ENCODE peak calls at places on chromosomes 12 and 14, in six cellular contexts. H is HEK293T, C is aorta, T is ovary, I is NT2/D1, Q is Right ventricle myocardium superior. P is an unnamed sample.

GRCh38 chr12:52713960-52714886 is 10.9 kb upstream of the KRT77 start:
- DNase-seq in H (no peak), C (no peak), T (no peak), I (peak), Q (no peak), P (no peak)

GRCh38 chr14:89543420-89543790 is 126.4 kb upstream of the FOXN3 start:
- DNase-seq in H (no peak), C (peak), T (peak), I (no peak), Q (no peak), P (peak)

GRCh38 chr12:7103837-7104236 is 5.2 kb downstream of the C1RL start:
- DNase-seq in H (no peak), C (no peak), T (no peak), I (no peak), Q (no peak), P (no peak)

GRCh38 chr14:72830786-72831583 is 62.9 kb downstream of the DPF3 start:
- DNase-seq in H (no peak), C (no peak), T (peak), I (no peak), Q (no peak), P (no peak)

GRCh38 chr12:110585231-110585799 is 2.2 kb upstream of the PPTC7 start:
- DNase-seq in H (no peak), C (peak), T (no peak), I (no peak), Q (no peak), P (peak)

GRCh38 chr14:73261520-73262426 is 24.5 kb downstream of the PAPLN start:
- DNase-seq in H (no peak), C (peak), T (no peak), I (no peak), Q (no peak), P (no peak)

GRCh38 chr14:34436960-34437728 is 24.9 kb downstream of the SPTSSA start:
- DNase-seq in H (no peak), C (no peak), T (no peak), I (no peak), Q (no peak), P (peak)

GRCh38 chr12:109863961-109864712 is 16.2 kb downstream of the GLTP start:
- DNase-seq in H (no peak), C (no peak), T (no peak), I (no peak), Q (no peak), P (peak)

GRCh38 chr12:65818454-65819382 is 5.6 kb upstream of the HMGA2 start:
- DNase-seq in H (no peak), C (no peak), T (no peak), I (no peak), Q (no peak), P (no peak)

GRCh38 chr14:103890836-103891666 is 37.2 kb upstream of the TDRD9 start:
- DNase-seq in H (no peak), C (no peak), T (no peak), I (no peak), Q (no peak), P (no peak)

GRCh38 chr12:54024127-54024526 is 4.1 kb upstream of the HOXC6 start:
- DNase-seq in H (no peak), C (no peak), T (peak), I (no peak), Q (no peak), P (no peak)

GRCh38 chr12:56150563-56150962 is 1.8 kb upstream of the MYL6B start:
- DNase-seq in H (no peak), C (no peak), T (no peak), I (no peak), Q (no peak), P (no peak)

GRCh38 chr14:51548187-51548586 is 103.5 kb upstream of the FRMD6 start:
- DNase-seq in H (no peak), C (no peak), T (no peak), I (no peak), Q (no peak), P (no peak)